ENCODE peak calls at places on chromosomes 4 and X, in four cellular contexts. One of them, this sample, is unnamed.
A peak's percentile ranks its signal among the peaks of the same experiment; 100 is the strongest.

GRCh38 chrX:134713618-134714107 is 55.4 kb upstream of the PLAC1 start:
- DNase-seq in B cell: no peak
- DNase-seq in GM23338: no peak
- DNase-seq in cardiac fibroblast: no peak
- DNase-seq in this sample: no peak

GRCh38 chr4:39718366-39719323 is 20.7 kb downstream of the UBE2K start:
- DNase-seq in B cell: no peak
- DNase-seq in GM23338: no peak
- DNase-seq in cardiac fibroblast: no peak
- DNase-seq in this sample: no peak

GRCh38 chr4:1305261-1305711 is 15.6 kb downstream of the MAEA start:
- DNase-seq in B cell: no peak
- DNase-seq in GM23338: no peak
- DNase-seq in cardiac fibroblast: no peak
- DNase-seq in this sample: no peak

GRCh38 chr4:101527186-101527585 is 179.9 kb upstream of the PPP3CA start:
- DNase-seq in B cell: peak; percentile 20
- DNase-seq in GM23338: no peak
- DNase-seq in cardiac fibroblast: no peak
- DNase-seq in this sample: peak; percentile 50

GRCh38 chrX:107712231-107713204 is 63.1 kb downstream of the TSC22D3 start:
- DNase-seq in B cell: peak; percentile 40
- DNase-seq in GM23338: no peak
- DNase-seq in cardiac fibroblast: peak; percentile 79
- DNase-seq in this sample: no peak

GRCh38 chrX:13661735-13662536 is 9.0 kb downstream of the TCEANC start:
- DNase-seq in B cell: no peak
- DNase-seq in GM23338: no peak
- DNase-seq in cardiac fibroblast: no peak
- DNase-seq in this sample: no peak

GRCh38 chrX:82218361-82218760 is 1016.5 kb downstream of the SH3BGRL start:
- DNase-seq in B cell: no peak
- DNase-seq in GM23338: peak; percentile 43
- DNase-seq in cardiac fibroblast: peak; percentile 33
- DNase-seq in this sample: peak; percentile 33

GRCh38 chr4:147969573-147969972 is 237.7 kb downstream of the ARHGAP10 start:
- DNase-seq in B cell: no peak
- DNase-seq in GM23338: no peak
- DNase-seq in cardiac fibroblast: no peak
- DNase-seq in this sample: no peak

GRCh38 chr4:29553842-29554241 is 1166.3 kb upstream of the PCDH7 start:
- DNase-seq in B cell: no peak
- DNase-seq in GM23338: no peak
- DNase-seq in cardiac fibroblast: no peak
- DNase-seq in this sample: no peak

GRCh38 chr4:19214591-19214990 is 1037.1 kb upstream of the SLIT2 start:
- DNase-seq in B cell: no peak
- DNase-seq in GM23338: no peak
- DNase-seq in cardiac fibroblast: peak; percentile 18
- DNase-seq in this sample: no peak

GRCh38 chr4:46999584-46999983 is 6.2 kb upstream of the GABRA4 start:
- DNase-seq in B cell: no peak
- DNase-seq in GM23338: no peak
- DNase-seq in cardiac fibroblast: peak; percentile 55
- DNase-seq in this sample: no peak

GRCh38 chr4:5956285-5957021 is 61.8 kb downstream of the C4orf50 start:
- DNase-seq in B cell: no peak
- DNase-seq in GM23338: peak; percentile 50
- DNase-seq in cardiac fibroblast: no peak
- DNase-seq in this sample: no peak

GRCh38 chr4:58553679-58554078 is 1443.5 kb upstream of the IGFBP7 start:
- DNase-seq in B cell: no peak
- DNase-seq in GM23338: no peak
- DNase-seq in cardiac fibroblast: no peak
- DNase-seq in this sample: no peak

GRCh38 chr4:67922697-67923096 is 38.9 kb upstream of the TMPRSS11D start:
- DNase-seq in B cell: no peak
- DNase-seq in GM23338: no peak
- DNase-seq in cardiac fibroblast: peak; percentile 37
- DNase-seq in this sample: no peak

GRCh38 chrX:3346436-3347329 is at the start of gene MXRA5:
- DNase-seq in B cell: no peak
- DNase-seq in GM23338: peak; percentile 46
- DNase-seq in cardiac fibroblast: peak; percentile 1
- DNase-seq in this sample: no peak

GRCh38 chr4:163367651-163368050 is 24.0 kb downstream of the NPY5R start:
- DNase-seq in B cell: no peak
- DNase-seq in GM23338: no peak
- DNase-seq in cardiac fibroblast: no peak
- DNase-seq in this sample: no peak

GRCh38 chr4:20493761-20494353 is 206.4 kb upstream of the PACRGL start:
- DNase-seq in B cell: no peak
- DNase-seq in GM23338: no peak
- DNase-seq in cardiac fibroblast: peak; percentile 49
- DNase-seq in this sample: no peak

GRCh38 chrX:40054793-40055192 is 43.0 kb downstream of the BCOR start:
- DNase-seq in B cell: no peak
- DNase-seq in GM23338: no peak
- DNase-seq in cardiac fibroblast: no peak
- DNase-seq in this sample: no peak

GRCh38 chr4:7779194-7779768 is 160.4 kb downstream of the AFAP1 start:
- DNase-seq in B cell: no peak
- DNase-seq in GM23338: no peak
- DNase-seq in cardiac fibroblast: no peak
- DNase-seq in this sample: no peak

GRCh38 chrX:155819966-155820491 is 61.1 kb upstream of the VAMP7 start:
- DNase-seq in B cell: peak; percentile 13
- DNase-seq in GM23338: peak; percentile 83
- DNase-seq in cardiac fibroblast: peak; percentile 88
- DNase-seq in this sample: peak; percentile 29

GRCh38 chr4:13268165-13268564 is 216.0 kb downstream of the RAB28 start:
- DNase-seq in B cell: no peak
- DNase-seq in GM23338: no peak
- DNase-seq in cardiac fibroblast: no peak
- DNase-seq in this sample: no peak

GRCh38 chr4:93947318-93947717 is 118.8 kb downstream of the ATOH1 start:
- DNase-seq in B cell: no peak
- DNase-seq in GM23338: peak; percentile 60
- DNase-seq in cardiac fibroblast: no peak
- DNase-seq in this sample: no peak

GRCh38 chr4:141913928-141914327 is 277.5 kb downstream of the IL15 start:
- DNase-seq in B cell: no peak
- DNase-seq in GM23338: no peak
- DNase-seq in cardiac fibroblast: peak; percentile 35
- DNase-seq in this sample: no peak

GRCh38 chr4:183659919-183660318 is 826 bp downstream of the TRAPPC11 start:
- DNase-seq in B cell: no peak
- DNase-seq in GM23338: no peak
- DNase-seq in cardiac fibroblast: peak; percentile 13
- DNase-seq in this sample: no peak

GRCh38 chrX:133448512-133449076 is 33.3 kb upstream of the GPC4 start:
- DNase-seq in B cell: no peak
- DNase-seq in GM23338: peak; percentile 22
- DNase-seq in cardiac fibroblast: no peak
- DNase-seq in this sample: no peak

GRCh38 chrX:19448077-19448476 is 67.2 kb downstream of the MAP3K15 start:
- DNase-seq in B cell: no peak
- DNase-seq in GM23338: no peak
- DNase-seq in cardiac fibroblast: no peak
- DNase-seq in this sample: no peak

GRCh38 chr4:4384837-4385236 is 2.1 kb upstream of the NSG1 start:
- DNase-seq in B cell: no peak
- DNase-seq in GM23338: peak; percentile 93
- DNase-seq in cardiac fibroblast: peak; percentile 41
- DNase-seq in this sample: no peak
- TF ChIP-seq CTCF in B cell: no peak
- TF ChIP-seq CTCF in GM23338: peak; percentile 95
- TF ChIP-seq CTCF in cardiac fibroblast: peak; percentile 27
- TF ChIP-seq CTCF in this sample: peak; percentile 36

GRCh38 chrX:30620125-30620524 is 33.1 kb upstream of the GK start:
- DNase-seq in B cell: no peak
- DNase-seq in GM23338: no peak
- DNase-seq in cardiac fibroblast: no peak
- DNase-seq in this sample: no peak

GRCh38 chrX:30620980-30621716 is 32.1 kb upstream of the GK start:
- DNase-seq in B cell: no peak
- DNase-seq in GM23338: no peak
- DNase-seq in cardiac fibroblast: peak; percentile 87
- DNase-seq in this sample: no peak

GRCh38 chrX:30622361-30622760 is 30.9 kb upstream of the GK start:
- DNase-seq in B cell: no peak
- DNase-seq in GM23338: no peak
- DNase-seq in cardiac fibroblast: no peak
- DNase-seq in this sample: no peak

GRCh38 chrX:30615229-30615628 is 37.7 kb upstream of the TASL start:
- DNase-seq in B cell: no peak
- DNase-seq in GM23338: no peak
- DNase-seq in cardiac fibroblast: peak; percentile 46
- DNase-seq in this sample: no peak

GRCh38 chrX:30618160-30618765 is 35.0 kb upstream of the GK start:
- DNase-seq in B cell: no peak
- DNase-seq in GM23338: peak; percentile 53
- DNase-seq in cardiac fibroblast: peak; percentile 16
- DNase-seq in this sample: no peak
- TF ChIP-seq CTCF in B cell: no peak
- TF ChIP-seq CTCF in GM23338: peak; percentile 57
- TF ChIP-seq CTCF in cardiac fibroblast: no peak
- TF ChIP-seq CTCF in this sample: no peak

GRCh38 chrX:10356979-10357378 is 200.2 kb downstream of the CLCN4 start:
- DNase-seq in B cell: no peak
- DNase-seq in GM23338: no peak
- DNase-seq in cardiac fibroblast: peak; percentile 26
- DNase-seq in this sample: no peak
- TF ChIP-seq CTCF in B cell: no peak
- TF ChIP-seq CTCF in GM23338: no peak
- TF ChIP-seq CTCF in cardiac fibroblast: no peak
- TF ChIP-seq CTCF in this sample: no peak

GRCh38 chr4:132710971-132711370 is 438.1 kb upstream of the PCDH10 start:
- DNase-seq in B cell: no peak
- DNase-seq in GM23338: no peak
- DNase-seq in cardiac fibroblast: no peak
- DNase-seq in this sample: no peak

GRCh38 chr4:132709024-132709423 is 440.1 kb upstream of the PCDH10 start:
- DNase-seq in B cell: no peak
- DNase-seq in GM23338: no peak
- DNase-seq in cardiac fibroblast: no peak
- DNase-seq in this sample: no peak

GRCh38 chr4:132707955-132708354 is 441.1 kb upstream of the PCDH10 start:
- DNase-seq in B cell: no peak
- DNase-seq in GM23338: no peak
- DNase-seq in cardiac fibroblast: no peak
- DNase-seq in this sample: no peak
- TF ChIP-seq CTCF in B cell: no peak
- TF ChIP-seq CTCF in GM23338: no peak
- TF ChIP-seq CTCF in cardiac fibroblast: no peak
- TF ChIP-seq CTCF in this sample: no peak

GRCh38 chr4:111806331-111806730 is 338.9 kb upstream of the FAM241A start:
- DNase-seq in B cell: no peak
- DNase-seq in GM23338: peak; percentile 81
- DNase-seq in cardiac fibroblast: no peak
- DNase-seq in this sample: no peak
- TF ChIP-seq CTCF in B cell: no peak
- TF ChIP-seq CTCF in GM23338: peak; percentile 51
- TF ChIP-seq CTCF in cardiac fibroblast: no peak
- TF ChIP-seq CTCF in this sample: no peak

DNA sequence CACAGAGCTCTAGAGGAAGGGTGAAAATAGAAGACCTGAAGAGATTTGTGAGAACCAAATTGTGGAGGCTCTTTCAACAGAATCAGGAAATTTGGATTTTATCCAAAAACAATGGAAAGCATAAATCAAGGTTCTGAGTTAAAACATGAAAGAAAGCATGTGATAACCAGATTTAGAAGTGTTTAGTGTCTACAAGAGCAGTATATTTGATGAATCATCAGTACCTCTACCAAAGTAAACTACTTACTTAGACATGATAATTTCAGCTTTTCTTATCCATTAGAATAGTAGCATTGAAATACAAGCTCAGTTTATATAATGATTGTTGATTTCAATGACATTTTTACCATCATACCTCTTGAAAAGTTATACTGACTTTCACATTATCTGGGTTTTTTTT is 25.9 kb upstream of the INTU start:
- DNase-seq in B cell: no peak
- DNase-seq in GM23338: no peak
- DNase-seq in cardiac fibroblast: peak; percentile 3
- DNase-seq in this sample: no peak
- TF ChIP-seq CTCF in B cell: no peak
- TF ChIP-seq CTCF in GM23338: no peak
- TF ChIP-seq CTCF in cardiac fibroblast: no peak
- TF ChIP-seq CTCF in this sample: no peak

GRCh38 chrX:115892056-115892708 is 278.4 kb upstream of the AGTR2 start:
- DNase-seq in B cell: no peak
- DNase-seq in GM23338: no peak
- DNase-seq in cardiac fibroblast: no peak
- DNase-seq in this sample: no peak

GRCh38 chrX:115896362-115896761 is 274.2 kb upstream of the AGTR2 start:
- DNase-seq in B cell: no peak
- DNase-seq in GM23338: no peak
- DNase-seq in cardiac fibroblast: no peak
- DNase-seq in this sample: no peak

GRCh38 chrX:115892787-115893671 is 277.5 kb upstream of the AGTR2 start:
- DNase-seq in B cell: no peak
- DNase-seq in GM23338: peak; percentile 38
- DNase-seq in cardiac fibroblast: peak; percentile 28
- DNase-seq in this sample: peak; percentile 54

GRCh38 chrX:115895678-115896329 is 274.7 kb upstream of the AGTR2 start:
- DNase-seq in B cell: no peak
- DNase-seq in GM23338: no peak
- DNase-seq in cardiac fibroblast: no peak
- DNase-seq in this sample: no peak

GRCh38 chrX:115894087-115894486 is 276.5 kb upstream of the AGTR2 start:
- DNase-seq in B cell: no peak
- DNase-seq in GM23338: no peak
- DNase-seq in cardiac fibroblast: peak; percentile 7
- DNase-seq in this sample: peak; percentile 59
- TF ChIP-seq CTCF in B cell: no peak
- TF ChIP-seq CTCF in GM23338: peak; percentile 22
- TF ChIP-seq CTCF in cardiac fibroblast: no peak
- TF ChIP-seq CTCF in this sample: peak; percentile 62